ENCODE peak calls at places on chromosomes 1 and 21, in five cellular contexts. B is HAP-1, D is GM23248, E is fibroblast of mammary gland, J is GM12865. Y is an unnamed sample.

GRCh38 chr1:24526940-24527542 is 24.4 kb downstream of the RCAN3 start:
- DNase-seq in B (peak), D (peak), E (peak), J (peak), Y (peak)

GRCh38 chr1:184143449-184143848 is 91.9 kb downstream of the TSEN15 start:
- DNase-seq in B (no peak), D (peak), E (peak), J (no peak), Y (no peak)

GRCh38 chr1:91831132-91831930 is 54.6 kb downstream of the TGFBR3 start:
- DNase-seq in B (no peak), D (no peak), E (peak), J (no peak), Y (no peak)

GRCh38 chr1:147676306-147677085 is 6.2 kb upstream of the ACP6 start:
- DNase-seq in B (no peak), D (peak), E (peak), J (no peak), Y (no peak)

GRCh38 chr21:26912466-26912865 is 54.4 kb downstream of the ADAMTS5 start:
- DNase-seq in B (peak), D (no peak), E (no peak), J (no peak), Y (no peak)

GRCh38 chr1:30929944-30930525 is 21.5 kb upstream of the SDC3 start:
- DNase-seq in B (no peak), D (peak), E (no peak), J (no peak), Y (no peak)

GRCh38 chr1:115838805-115839705 is 1.9 kb downstream of the NHLH2 start:
- DNase-seq in B (peak), D (peak), E (peak), J (no peak), Y (no peak)

GRCh38 chr1:194056169-194056568 is 869.8 kb upstream of the B3GALT2 start:
- DNase-seq in B (no peak), D (no peak), E (no peak), J (peak), Y (peak)

GRCh38 chr1:185567438-185567837 is 166.8 kb upstream of the HMCN1 start:
- DNase-seq in B (no peak), D (no peak), E (no peak), J (no peak), Y (no peak)

GRCh38 chr1:119554188-119554587 is 47.2 kb downstream of the HSD3B1 start:
- DNase-seq in B (no peak), D (peak), E (peak), J (no peak), Y (no peak)

GRCh38 chr1:186482661-186483255 is 21.8 kb upstream of the PDC start:
- DNase-seq in B (peak), D (peak), E (peak), J (peak), Y (peak)

GRCh38 chr1:6603424-6603850 is 768 bp upstream of the KLHL21 start:
- DNase-seq in B (no peak), D (peak), E (peak), J (peak), Y (no peak)

GRCh38 chr1:233240839-233241682 is 54.5 kb downstream of the PCNX2 start:
- DNase-seq in B (peak), D (peak), E (peak), J (peak), Y (peak)

GRCh38 chr21:42622284-42622683 is 31.1 kb upstream of the PDE9A start:
- DNase-seq in B (no peak), D (no peak), E (no peak), J (no peak), Y (no peak)

GRCh38 chr1:32404956-32405355 is 10.7 kb upstream of the BSDC1 start:
- DNase-seq in B (peak), D (peak), E (no peak), J (no peak), Y (no peak)

GRCh38 chr1:36987276-36987675 is 47.0 kb downstream of the GRIK3 start:
- DNase-seq in B (no peak), D (no peak), E (no peak), J (no peak), Y (no peak)

GRCh38 chr1:48227165-48228013 is 4.9 kb downstream of the SLC5A9 start:
- DNase-seq in B (no peak), D (no peak), E (no peak), J (no peak), Y (peak)

GRCh38 chr1:3674100-3675094 is 22.1 kb downstream of the TP73 start:
- DNase-seq in B (no peak), D (peak), E (no peak), J (peak), Y (no peak)

GRCh38 chr21:19913995-19914394 is 1084.2 kb upstream of the NCAM2 start:
- DNase-seq in B (no peak), D (no peak), E (no peak), J (no peak), Y (no peak)

DNA sequence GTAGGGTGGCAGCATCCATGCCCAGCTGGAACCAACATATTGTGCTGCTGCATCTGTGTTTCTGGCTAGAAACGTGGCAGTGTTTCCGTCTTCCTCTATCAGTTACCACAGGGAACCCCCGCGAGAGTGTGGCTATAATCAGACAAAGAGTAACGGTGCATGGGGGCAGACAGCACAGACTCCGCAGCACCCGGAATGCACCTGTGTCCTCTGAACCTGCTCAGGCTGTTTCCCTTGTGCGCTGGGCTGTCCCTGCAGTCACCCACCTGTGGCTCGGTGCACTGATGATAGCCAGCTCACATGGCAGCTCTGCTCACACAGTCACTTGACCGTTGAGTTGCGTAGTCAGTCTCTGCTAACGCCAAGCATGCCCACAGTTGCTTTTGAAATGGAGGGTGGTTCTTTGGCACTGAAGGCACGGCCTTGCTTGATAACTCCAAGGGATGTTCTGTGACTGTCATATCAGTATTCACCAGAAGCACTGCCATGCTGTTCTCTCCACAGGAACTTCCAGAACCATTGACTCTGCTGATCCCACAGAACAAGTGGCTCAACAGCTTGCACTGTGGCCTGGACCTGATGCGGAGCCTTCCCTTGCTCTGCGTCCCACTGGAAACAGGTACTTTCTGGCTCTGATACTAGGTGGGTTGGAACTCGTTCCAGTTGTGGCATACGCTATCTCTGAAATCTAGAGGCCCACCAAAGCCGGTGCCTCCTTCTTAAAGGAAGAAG is 11.2 kb upstream of the PCBP3 start:
- DNase-seq in B (no peak), D (no peak), E (no peak), J (peak), Y (peak)
- H3K4me3 ChIP-seq in B (no peak), D (no peak), E (no peak), J (no peak), Y (peak)

DNA sequence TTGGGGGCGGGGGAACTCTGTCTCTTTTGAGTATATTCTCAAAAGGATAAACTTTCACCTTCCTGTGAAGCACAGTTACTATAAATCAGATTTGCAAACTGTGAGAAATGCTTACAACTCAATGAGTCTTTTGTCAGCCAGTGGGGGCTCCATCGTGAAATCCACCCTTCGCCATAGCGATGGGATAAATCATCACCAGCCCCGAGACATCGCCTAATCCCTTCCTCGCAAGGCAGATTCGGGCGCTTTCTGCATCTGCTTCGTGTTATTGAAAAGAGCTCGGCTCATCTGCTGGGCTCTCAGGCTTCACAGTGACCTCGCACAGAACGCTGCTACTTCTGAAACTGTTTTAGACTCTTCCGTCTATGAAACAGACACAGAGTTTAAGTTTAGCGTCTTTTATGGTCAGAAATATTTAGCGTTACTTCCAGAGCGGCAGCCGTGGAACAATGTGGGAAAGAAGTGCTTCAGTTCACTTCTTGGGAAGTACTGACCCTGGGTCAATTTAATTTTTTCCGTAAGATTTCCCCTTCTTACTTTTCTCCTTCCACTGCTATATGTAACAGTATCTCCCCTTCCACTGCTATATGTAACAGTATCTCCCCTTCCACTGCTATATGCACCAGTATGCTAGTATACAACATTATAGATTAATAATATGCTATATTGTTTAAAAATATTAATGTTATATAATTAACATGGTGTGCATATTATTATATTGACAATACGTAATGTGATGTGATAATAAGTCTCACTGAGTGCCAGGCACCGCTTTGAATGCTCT is 69.5 kb upstream of the ERG start:
- DNase-seq in B (no peak), D (peak), E (peak), J (no peak), Y (no peak)
- H3K4me3 ChIP-seq in B (no peak), D (peak), E (no peak), J (no peak), Y (no peak)

DNA sequence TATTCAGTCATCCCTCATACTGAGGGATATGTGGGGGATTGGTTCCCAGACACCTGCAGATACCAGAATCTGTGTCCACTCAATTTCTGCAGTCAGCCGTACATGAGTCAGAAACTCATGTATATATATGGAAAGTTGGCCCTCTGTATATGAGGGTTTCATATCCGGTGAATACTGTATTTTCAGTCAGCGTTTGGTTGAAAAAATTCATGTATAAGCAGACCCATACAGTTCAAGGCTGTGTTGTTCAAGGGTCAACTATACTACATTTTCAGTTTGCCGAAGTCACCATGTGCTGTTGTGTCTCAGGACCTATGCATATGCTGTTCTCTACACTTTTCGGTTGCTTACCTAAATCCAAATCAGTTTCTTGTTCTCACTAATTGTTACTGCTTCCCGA is 10.5 kb downstream of the AXDND1 start:
- DNase-seq in B (no peak), D (no peak), E (no peak), J (peak), Y (no peak)
- H3K4me3 ChIP-seq in B (no peak), D (no peak), E (no peak), J (no peak), Y (no peak)

DNA sequence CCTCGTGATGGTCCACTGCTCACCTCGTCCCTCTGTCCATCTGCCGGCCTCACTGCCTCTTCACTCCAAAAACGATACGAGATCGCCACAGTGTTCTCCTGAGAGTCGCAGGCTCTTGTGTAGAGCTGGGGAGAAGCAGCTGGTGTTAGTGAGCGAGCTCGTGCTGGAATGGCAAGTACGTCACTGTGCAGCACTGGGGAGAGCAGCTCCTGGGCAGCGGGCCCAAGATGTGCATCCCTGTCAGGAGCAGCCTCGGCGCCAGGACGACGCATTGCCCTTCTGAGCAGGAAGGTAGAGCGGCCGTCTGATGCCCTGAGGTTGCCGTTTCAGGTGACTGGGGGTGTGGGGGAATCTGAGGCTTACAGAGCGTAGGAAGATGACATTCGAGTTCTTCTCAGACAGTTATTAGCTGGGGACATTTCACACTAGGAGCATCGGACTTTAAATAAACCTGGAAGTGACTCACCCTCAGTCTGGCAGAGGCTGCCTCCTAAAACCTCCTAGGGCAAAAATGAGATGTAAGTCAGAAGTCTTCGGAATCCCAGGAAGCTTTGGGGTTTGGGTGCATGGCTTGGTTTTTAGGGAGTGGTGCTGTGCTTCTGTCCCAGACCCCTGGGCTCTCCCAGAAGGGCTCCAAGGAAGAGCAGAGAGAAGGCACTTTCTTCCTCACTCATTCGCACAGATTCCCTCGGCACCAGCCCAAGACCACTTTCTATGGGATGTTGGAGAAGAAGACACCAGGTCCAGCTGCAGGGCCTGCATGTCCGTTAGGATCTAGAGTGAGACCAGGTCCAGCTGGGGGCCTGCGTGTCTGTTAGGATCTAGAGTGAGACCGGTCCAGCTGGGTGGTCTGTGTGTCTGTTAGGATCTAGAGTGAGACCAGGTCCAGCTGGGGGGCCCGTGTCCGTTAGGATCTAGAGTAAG is 31.2 kb upstream of the PCBP3 start:
- DNase-seq in B (no peak), D (peak), E (peak), J (no peak), Y (no peak)
- H3K4me3 ChIP-seq in B (no peak), D (no peak), E (no peak), J (no peak), Y (no peak)

GRCh38 chr1:170531758-170532657 is at the start of gene GORAB:
- DNase-seq in B (peak), D (peak), E (peak), J (peak), Y (peak)
- H3K4me3 ChIP-seq in B (peak), D (peak), E (peak), J (peak), Y (peak)

GRCh38 chr1:15755021-15755642 is 3.5 kb upstream of the FBLIM1 start:
- DNase-seq in B (no peak), D (no peak), E (no peak), J (no peak), Y (no peak)

GRCh38 chr1:15757575-15758401 is 807 bp upstream of the FBLIM1 start:
- DNase-seq in B (no peak), D (peak), E (no peak), J (no peak), Y (no peak)

GRCh38 chr1:15757016-15757543 is 1.5 kb upstream of the FBLIM1 start:
- DNase-seq in B (no peak), D (no peak), E (no peak), J (no peak), Y (no peak)

GRCh38 chr1:15755643-15756040 is 3.0 kb upstream of the FBLIM1 start:
- DNase-seq in B (no peak), D (peak), E (no peak), J (no peak), Y (no peak)

DNA sequence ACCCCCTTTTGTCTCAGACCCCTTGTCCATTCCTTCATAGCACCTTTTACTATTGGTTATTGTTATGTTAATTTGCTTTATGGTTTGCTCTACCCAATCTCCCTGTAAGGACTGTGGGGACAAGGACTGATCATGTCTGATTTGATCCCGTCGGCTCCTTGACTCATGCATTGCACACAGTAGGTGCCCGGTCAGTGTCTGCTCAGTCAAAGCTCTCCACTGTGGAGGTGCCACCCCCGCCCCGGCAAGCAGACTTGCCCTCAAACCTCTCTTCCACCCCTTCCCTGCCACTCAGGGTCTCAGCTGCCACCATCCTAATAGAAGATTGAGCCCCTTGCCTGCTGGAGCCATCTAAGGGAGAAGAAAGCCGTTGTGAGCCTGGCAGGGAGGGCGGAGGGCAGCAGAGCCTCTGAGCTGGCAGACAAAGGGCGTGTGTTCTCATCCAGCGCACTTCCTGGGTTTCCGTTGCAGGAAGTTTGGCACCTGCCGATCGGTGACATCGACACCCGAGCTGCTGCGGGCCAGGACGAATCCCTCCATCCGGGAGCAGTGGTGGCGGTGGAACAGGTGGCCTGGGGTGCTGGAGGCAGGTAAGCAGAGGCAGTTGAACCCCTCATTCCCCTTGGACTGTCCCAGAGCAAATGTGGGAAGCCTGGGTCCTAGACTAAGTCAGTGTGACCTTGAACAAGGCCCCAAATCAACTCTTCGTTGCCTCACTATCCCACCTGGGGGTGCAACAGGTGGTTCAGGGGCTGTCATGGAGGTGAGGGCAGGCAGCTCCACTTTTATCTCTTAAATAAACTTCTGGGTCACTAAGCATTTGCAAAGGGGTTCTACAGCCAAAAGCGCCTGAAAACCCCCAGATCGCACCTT is 2.2 kb upstream of the FBLIM1 start:
- DNase-seq in B (peak), D (peak), E (no peak), J (no peak), Y (peak)
- H3K4me3 ChIP-seq in B (no peak), D (no peak), E (no peak), J (no peak), Y (peak)

GRCh38 chr1:180230791-180231505 is 884 bp downstream of the LHX4 start:
- DNase-seq in B (peak), D (peak), E (peak), J (peak), Y (no peak)

GRCh38 chr1:180227843-180228647 is 2.0 kb upstream of the LHX4 start:
- DNase-seq in B (no peak), D (no peak), E (no peak), J (no peak), Y (no peak)

GRCh38 chr1:180229483-180230415 is at the start of gene LHX4:
- DNase-seq in B (peak), D (peak), E (peak), J (peak), Y (no peak)

GRCh38 chr1:180230416-180230790 is 339 bp downstream of the LHX4 start:
- DNase-seq in B (no peak), D (no peak), E (no peak), J (peak), Y (no peak)

GRCh38 chr1:180228648-180229482 is 1.2 kb upstream of the LHX4 start:
- DNase-seq in B (no peak), D (peak), E (no peak), J (peak), Y (no peak)
- H3K4me3 ChIP-seq in B (peak), D (peak), E (peak), J (peak), Y (no peak)

DNA sequence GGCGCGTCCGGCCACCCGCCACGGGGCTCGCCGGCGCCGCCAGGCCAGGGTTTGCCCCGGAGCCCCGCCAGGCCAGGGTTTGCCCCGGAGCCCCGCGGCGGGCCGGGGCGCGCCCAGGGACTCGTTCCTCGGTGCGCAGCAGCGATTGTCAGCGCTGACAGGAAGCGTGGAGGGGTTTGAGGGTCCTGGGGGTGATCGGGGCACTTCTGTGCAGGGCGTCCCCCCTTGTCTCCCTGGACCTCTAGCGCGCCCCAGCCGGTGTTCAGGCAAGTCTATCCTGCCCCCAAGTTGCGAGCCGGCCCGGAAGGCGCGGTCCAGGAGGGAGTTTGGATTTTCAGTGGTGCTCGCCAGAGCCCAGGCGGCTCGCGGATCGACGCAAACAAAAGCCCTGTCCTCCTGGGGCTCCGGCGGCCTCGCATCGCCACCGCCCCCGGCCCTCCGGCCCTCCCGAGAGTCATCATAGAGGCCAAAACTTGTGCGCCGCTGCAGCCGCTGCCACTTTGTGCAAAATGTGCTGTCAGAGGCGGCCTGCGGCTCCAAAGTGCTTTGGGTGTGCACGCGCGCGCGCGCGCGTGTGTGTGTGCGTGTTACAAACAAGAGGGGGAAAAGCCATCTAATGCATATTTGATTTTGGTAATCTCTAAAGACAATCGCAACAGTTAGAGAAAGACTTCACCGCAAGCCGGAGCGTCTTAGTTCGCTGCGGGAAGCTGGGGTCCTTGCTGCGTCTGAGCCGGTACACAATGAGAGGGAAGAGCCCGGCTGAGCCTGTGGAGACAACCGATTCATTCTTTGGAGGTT is 1.0 kb downstream of the ROR1 start:
- DNase-seq in B (no peak), D (peak), E (peak), J (no peak), Y (no peak)
- H3K4me3 ChIP-seq in B (peak), D (peak), E (peak), J (no peak), Y (no peak)